ENCODE peak calls at places on chromosome 7, in ten cellular contexts. J is PC-9, F is fibroblast of the aortic adventitia, K is IMR-90, W is mucosa of descending colon, N is psoas muscle, D is colonic mucosa, Z is right lobe of liver, U is HCT116, Y is GM23248. E is an unnamed sample.

GRCh38 chr7:44824894-44825526 is 22.9 kb downstream of the H2AZ2 start:
- DNase-seq in J (no peak), F (no peak), K (peak), W (no peak), N (no peak), D (no peak), Z (no peak), U (no peak), Y (peak), E (no peak)

GRCh38 chr7:1888425-1888824 is 218.3 kb downstream of the ELFN1 start:
- DNase-seq in J (no peak), F (no peak), K (no peak), W (no peak), N (no peak), D (no peak), Z (no peak), U (no peak), Y (no peak), E (no peak)

GRCh38 chr7:46710927-46711326 is 789.9 kb upstream of the IGFBP3 start:
- DNase-seq in J (no peak), F (no peak), K (no peak), W (no peak), N (no peak), D (no peak), Z (no peak), U (no peak), Y (peak), E (no peak)

GRCh38 chr7:55172161-55172560 is 153.3 kb downstream of the EGFR start:
- DNase-seq in J (no peak), F (no peak), K (peak), W (no peak), N (no peak), D (no peak), Z (no peak), U (no peak), Y (no peak), E (no peak)

GRCh38 chr7:80468931-80469714 is 42.7 kb downstream of the GNAT3 start:
- DNase-seq in J (no peak), F (peak), K (peak), W (no peak), N (no peak), D (no peak), Z (no peak), U (no peak), Y (no peak), E (no peak)

GRCh38 chr7:155831807-155832524 is 19.7 kb upstream of the SHH start:
- DNase-seq in J (no peak), F (no peak), K (no peak), W (no peak), N (no peak), D (no peak), Z (no peak), U (no peak), Y (no peak), E (peak)

GRCh38 chr7:94834359-94834758 is 73.0 kb upstream of the PPP1R9A start:
- DNase-seq in J (peak), F (no peak), K (no peak), W (no peak), N (no peak), D (no peak), Z (no peak), U (no peak), Y (no peak), E (no peak)

GRCh38 chr7:24419070-24419469 is 135.1 kb downstream of the NPY start:
- DNase-seq in J (no peak), F (no peak), K (no peak), W (no peak), N (no peak), D (no peak), Z (no peak), U (peak), Y (peak), E (no peak)

GRCh38 chr7:30117886-30118285 is 16.9 kb upstream of the MTURN start:
- DNase-seq in J (no peak), F (no peak), K (no peak), W (no peak), N (no peak), D (no peak), Z (no peak), U (no peak), Y (peak), E (no peak)

GRCh38 chr7:132249591-132249971 is 326.7 kb downstream of the PLXNA4 start:
- DNase-seq in J (no peak), F (peak), K (no peak), W (peak), N (no peak), D (peak), Z (no peak), U (no peak), Y (peak), E (no peak)

GRCh38 chr7:86932038-86932512 is 127.4 kb downstream of the ELAPOR2 start:
- DNase-seq in J (no peak), F (peak), K (peak), W (no peak), N (no peak), D (no peak), Z (no peak), U (no peak), Y (peak), E (no peak)

GRCh38 chr7:21550821-21551531 is 8.1 kb downstream of the DNAH11 start:
- DNase-seq in J (peak), F (no peak), K (no peak), W (no peak), N (no peak), D (no peak), Z (no peak), U (peak), Y (no peak), E (no peak)

GRCh38 chr7:93147358-93147757 is 827 bp downstream of the SAMD9L start:
- DNase-seq in J (peak), F (peak), K (peak), W (peak), N (no peak), D (peak), Z (no peak), U (no peak), Y (peak), E (no peak)

GRCh38 chr7:9889557-9889956 is 1084.1 kb upstream of the PHF14 start:
- DNase-seq in J (no peak), F (no peak), K (no peak), W (no peak), N (no peak), D (no peak), Z (peak), U (no peak), Y (no peak), E (no peak)

GRCh38 chr7:4470246-4470645 is 211.8 kb upstream of the FOXK1 start:
- DNase-seq in J (no peak), F (no peak), K (no peak), W (no peak), N (no peak), D (no peak), Z (no peak), U (no peak), Y (no peak), E (no peak)

GRCh38 chr7:6268909-6269306 is 3.5 kb downstream of the CYTH3 start:
- DNase-seq in J (no peak), F (no peak), K (no peak), W (no peak), N (no peak), D (peak), Z (no peak), U (no peak), Y (no peak), E (no peak)

GRCh38 chr7:20787658-20788057 is 972 bp upstream of the SP8 start:
- DNase-seq in J (no peak), F (no peak), K (no peak), W (no peak), N (no peak), D (no peak), Z (no peak), U (no peak), Y (no peak), E (no peak)

GRCh38 chr7:107967420-107967819 is 35.5 kb downstream of the LAMB1 start:
- DNase-seq in J (no peak), F (no peak), K (no peak), W (no peak), N (no peak), D (no peak), Z (no peak), U (no peak), Y (no peak), E (no peak)

GRCh38 chr7:6057316-6058128 is 26.3 kb downstream of the ANKRD61 start:
- DNase-seq in J (no peak), F (peak), K (no peak), W (no peak), N (no peak), D (no peak), Z (no peak), U (no peak), Y (peak), E (no peak)

GRCh38 chr7:55192718-55193117 is 172.4 kb upstream of the LANCL2 start:
- DNase-seq in J (no peak), F (peak), K (peak), W (no peak), N (no peak), D (no peak), Z (no peak), U (no peak), Y (peak), E (no peak)

GRCh38 chr7:100483101-100483727 is 513 bp upstream of the NYAP1 start:
- DNase-seq in J (peak), F (peak), K (peak), W (peak), N (peak), D (peak), Z (peak), U (no peak), Y (peak), E (peak)

GRCh38 chr7:40786909-40787308 is 652.1 kb downstream of the SUGCT start:
- DNase-seq in J (no peak), F (no peak), K (no peak), W (no peak), N (no peak), D (no peak), Z (no peak), U (no peak), Y (no peak), E (no peak)

GRCh38 chr7:77838929-77839491 is 40.4 kb downstream of the PHTF2 start:
- DNase-seq in J (no peak), F (no peak), K (no peak), W (no peak), N (no peak), D (no peak), Z (no peak), U (no peak), Y (no peak), E (no peak)

GRCh38 chr7:151291206-151291605 is 42.7 kb upstream of the SMARCD3 start:
- DNase-seq in J (no peak), F (no peak), K (no peak), W (no peak), N (no peak), D (no peak), Z (no peak), U (no peak), Y (no peak), E (no peak)

GRCh38 chr7:116805100-116805544 is 57.3 kb upstream of the CAPZA2 start:
- DNase-seq in J (no peak), F (peak), K (peak), W (no peak), N (no peak), D (no peak), Z (no peak), U (no peak), Y (peak), E (no peak)

GRCh38 chr7:92832623-92833023 is 3.8 kb downstream of the CDK6 start:
- DNase-seq in J (no peak), F (no peak), K (no peak), W (no peak), N (no peak), D (no peak), Z (no peak), U (no peak), Y (no peak), E (no peak)

GRCh38 chr7:4700577-4701235 is 18.6 kb downstream of the FOXK1 start:
- DNase-seq in J (no peak), F (peak), K (peak), W (no peak), N (no peak), D (no peak), Z (peak), U (no peak), Y (peak), E (no peak)

GRCh38 chr7:148623586-148624282 is 33.2 kb downstream of the C7orf33 start:
- DNase-seq in J (no peak), F (peak), K (peak), W (no peak), N (no peak), D (no peak), Z (no peak), U (no peak), Y (peak), E (no peak)

GRCh38 chr7:25952277-25953057 is 199.5 kb upstream of the NFE2L3 start:
- DNase-seq in J (no peak), F (no peak), K (no peak), W (peak), N (no peak), D (no peak), Z (peak), U (no peak), Y (no peak), E (no peak)

GRCh38 chr7:25954395-25954794 is 197.6 kb upstream of the NFE2L3 start:
- DNase-seq in J (no peak), F (no peak), K (no peak), W (no peak), N (no peak), D (no peak), Z (no peak), U (no peak), Y (no peak), E (no peak)

GRCh38 chr7:25951414-25952276 is 200.4 kb upstream of the NFE2L3 start:
- DNase-seq in J (no peak), F (no peak), K (no peak), W (peak), N (no peak), D (peak), Z (no peak), U (no peak), Y (peak), E (no peak)

GRCh38 chr7:25950488-25951413 is 201.2 kb upstream of the NFE2L3 start:
- DNase-seq in J (peak), F (peak), K (peak), W (peak), N (peak), D (peak), Z (peak), U (peak), Y (peak), E (peak)

GRCh38 chr7:25953859-25954258 is 198.1 kb upstream of the NFE2L3 start:
- DNase-seq in J (no peak), F (no peak), K (no peak), W (no peak), N (no peak), D (no peak), Z (no peak), U (no peak), Y (no peak), E (no peak)
- H3K4me3 ChIP-seq in J (no peak), F (no peak), K (no peak), W (no peak), N (no peak), D (no peak), Z (no peak), U (no peak), Y (no peak), E (no peak)

GRCh38 chr7:27359167-27359731 is 116.6 kb downstream of the EVX1 start:
- DNase-seq in J (no peak), F (no peak), K (no peak), W (no peak), N (no peak), D (no peak), Z (no peak), U (no peak), Y (no peak), E (no peak)

GRCh38 chr7:27359737-27360136 is 117.1 kb downstream of the EVX1 start:
- DNase-seq in J (no peak), F (no peak), K (no peak), W (no peak), N (no peak), D (no peak), Z (no peak), U (no peak), Y (no peak), E (no peak)

GRCh38 chr7:27361522-27361921 is 118.9 kb downstream of the EVX1 start:
- DNase-seq in J (no peak), F (no peak), K (no peak), W (peak), N (no peak), D (peak), Z (no peak), U (no peak), Y (no peak), E (no peak)

GRCh38 chr7:27364344-27364758 is 121.7 kb downstream of the EVX1 start:
- DNase-seq in J (peak), F (peak), K (peak), W (peak), N (peak), D (peak), Z (peak), U (no peak), Y (peak), E (no peak)

GRCh38 chr7:27362026-27362425 is 119.4 kb downstream of the EVX1 start:
- DNase-seq in J (no peak), F (no peak), K (no peak), W (no peak), N (no peak), D (no peak), Z (no peak), U (no peak), Y (no peak), E (no peak)
- H3K4me3 ChIP-seq in J (no peak), F (no peak), K (no peak), W (no peak), N (no peak), D (no peak), Z (no peak), U (no peak), Y (no peak), E (no peak)

DNA sequence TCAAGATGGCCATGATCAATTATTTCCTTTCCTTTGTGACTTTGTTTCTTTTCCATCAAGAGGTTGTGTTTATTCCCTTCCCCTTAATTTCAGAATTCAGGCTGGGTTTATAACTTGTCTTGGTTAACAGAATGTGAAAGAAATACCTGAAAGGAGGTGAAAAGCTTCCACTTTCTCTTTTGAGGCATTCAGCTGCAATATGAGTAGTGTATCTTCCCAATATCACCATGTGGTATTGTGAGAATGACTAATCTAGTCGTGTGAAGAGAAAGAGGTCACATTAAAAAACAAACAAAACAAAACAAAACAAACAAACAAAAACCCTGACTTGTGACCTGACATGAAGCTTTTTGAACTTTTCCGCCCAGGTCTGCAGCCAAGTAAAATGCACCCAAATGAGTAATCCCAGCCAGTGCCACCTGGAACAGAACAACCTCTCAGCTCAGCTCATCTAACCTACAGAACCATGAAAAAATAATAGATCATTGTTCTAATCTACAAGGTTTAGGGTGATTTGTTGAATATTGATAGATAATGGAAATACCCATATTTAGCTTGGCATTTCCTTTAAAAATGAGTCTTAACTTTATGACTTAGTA is 70.8 kb upstream of the TEX47 start:
- DNase-seq in J (no peak), F (no peak), K (no peak), W (no peak), N (no peak), D (no peak), Z (no peak), U (no peak), Y (no peak), E (no peak)
- H3K4me3 ChIP-seq in J (no peak), F (no peak), K (no peak), W (no peak), N (no peak), D (no peak), Z (no peak), U (no peak), Y (no peak), E (no peak)

DNA sequence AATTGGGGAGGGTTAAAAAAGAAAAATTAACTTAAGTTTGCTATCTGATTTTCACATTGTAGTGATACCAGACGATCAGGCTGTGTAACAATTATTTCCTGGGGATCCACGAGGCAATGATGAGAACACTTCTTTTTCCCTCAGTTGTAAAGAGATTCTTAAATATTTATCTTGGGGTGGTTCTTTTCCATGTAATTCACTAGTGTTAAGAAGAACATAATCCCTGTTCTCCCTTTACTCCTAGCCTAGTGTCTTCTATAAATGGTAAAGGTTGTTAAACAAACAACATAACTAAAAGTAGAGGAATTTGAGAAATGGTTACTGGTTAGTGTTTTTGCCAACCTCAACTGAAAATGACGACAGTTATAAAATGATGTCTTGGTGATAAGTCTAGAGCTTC is 1.3 kb downstream of the TBX20 start:
- DNase-seq in J (no peak), F (peak), K (no peak), W (no peak), N (no peak), D (no peak), Z (no peak), U (no peak), Y (no peak), E (no peak)
- H3K4me3 ChIP-seq in J (no peak), F (peak), K (no peak), W (no peak), N (no peak), D (no peak), Z (no peak), U (no peak), Y (no peak), E (no peak)

DNA sequence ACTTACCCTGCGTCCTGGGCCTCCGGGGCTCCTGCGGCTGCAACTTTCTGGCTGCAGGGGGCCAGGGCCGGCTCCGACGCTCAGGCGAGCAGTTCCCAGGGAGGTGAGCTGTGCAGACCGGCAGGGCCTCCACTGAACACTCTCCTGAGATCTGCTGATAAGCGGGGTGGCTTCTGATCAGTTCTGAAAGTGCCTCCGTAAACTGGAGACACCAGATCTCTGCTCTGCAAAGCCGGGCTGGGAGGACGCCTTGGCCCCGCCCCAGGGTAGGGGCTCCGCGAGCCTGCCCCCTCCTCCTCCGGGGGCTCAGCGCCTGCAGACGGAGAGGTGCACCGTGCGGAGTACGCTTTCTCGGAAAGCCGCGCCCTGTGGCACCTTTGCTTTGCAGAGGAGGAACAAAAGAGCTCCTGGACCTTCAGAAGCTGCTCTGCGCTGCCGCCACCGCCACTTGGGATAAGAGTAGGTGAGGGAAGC is 141.3 kb upstream of the VKORC1L1 start:
- DNase-seq in J (no peak), F (no peak), K (no peak), W (peak), N (no peak), D (no peak), Z (no peak), U (no peak), Y (peak), E (no peak)
- H3K4me3 ChIP-seq in J (no peak), F (no peak), K (no peak), W (no peak), N (no peak), D (peak), Z (peak), U (no peak), Y (no peak), E (no peak)